ENCODE peak calls at places on chromosomes 12 and 14, in four cellular contexts. I is fibroblast of lung, D is lower lobe of right lung, X is Peyer's patch. H is an unnamed sample.

GRCh38 chr12:124211753-124212152 is 83.1 kb upstream of the RFLNA start:
- DNase-seq in I (no peak), D (no peak), X (no peak), H (no peak)

GRCh38 chr12:31647106-31647505 is 12.4 kb upstream of the ETFBKMT start:
- DNase-seq in I (no peak), D (no peak), X (no peak), H (no peak)

GRCh38 chr14:53042480-53042879 is 91.6 kb upstream of the FERMT2 start:
- DNase-seq in I (peak; percentile 63), D (no peak), X (no peak), H (no peak)

GRCh38 chr12:857611-858010 is 91.9 kb downstream of the RAD52 start:
- DNase-seq in I (peak; percentile 65), D (no peak), X (no peak), H (no peak)

GRCh38 chr14:69850086-69850735 is 29.0 kb upstream of the SMOC1 start:
- DNase-seq in I (no peak), D (no peak), X (no peak), H (no peak)

GRCh38 chr12:120287491-120287890 is 4.2 kb downstream of the RNU4-2 start:
- DNase-seq in I (no peak), D (no peak), X (no peak), H (no peak)

GRCh38 chr14:54894995-54895394 is 7.6 kb downstream of the GCH1 start:
- DNase-seq in I (no peak), D (no peak), X (no peak), H (no peak)

GRCh38 chr14:71237556-71237955 is 330.3 kb downstream of the PCNX1 start:
- DNase-seq in I (no peak), D (no peak), X (no peak), H (no peak)

GRCh38 chr12:42725839-42726238 is 136.3 kb upstream of the PRICKLE1 start:
- DNase-seq in I (peak; percentile 93), D (no peak), X (no peak), H (no peak)

GRCh38 chr14:101248840-101249675 is 312.2 kb upstream of the DIO3 start:
- DNase-seq in I (no peak), D (peak; percentile 34), X (no peak), H (peak; percentile 64)

GRCh38 chr12:3496964-3497363 is 6.0 kb downstream of the PRMT8 start:
- DNase-seq in I (no peak), D (no peak), X (no peak), H (no peak)

GRCh38 chr14:104360522-104360921 is 219.0 kb upstream of the C14orf180 start:
- DNase-seq in I (no peak), D (no peak), X (no peak), H (peak; percentile 28)

GRCh38 chr12:10361622-10362021 is 28.2 kb downstream of the KLRK1 start:
- DNase-seq in I (peak; percentile 72), D (no peak), X (no peak), H (no peak)

GRCh38 chr12:9649532-9649940 is 20.0 kb upstream of the CLEC2D start:
- DNase-seq in I (no peak), D (no peak), X (peak; percentile 58), H (no peak)

GRCh38 chr14:92513204-92513965 is at the start of gene RIN3:
- DNase-seq in I (peak; percentile 62), D (peak; percentile 80), X (peak; percentile 42), H (no peak)

GRCh38 chr12:114902665-114903393 is 218.9 kb upstream of the TBX3 start:
- DNase-seq in I (peak; percentile 84), D (no peak), X (no peak), H (no peak)

GRCh38 chr12:27821259-27821973 is 41.4 kb upstream of the MANSC4 start:
- DNase-seq in I (peak; percentile 86), D (no peak), X (peak; percentile 22), H (no peak)

GRCh38 chr14:67464856-67465255 is 23.7 kb downstream of the TMEM229B start:
- DNase-seq in I (no peak), D (no peak), X (no peak), H (no peak)

GRCh38 chr12:124904306-124905098 is 9.9 kb downstream of the UBC start:
- DNase-seq in I (peak; percentile 93), D (peak; percentile 87), X (no peak), H (peak; percentile 83)

GRCh38 chr14:56702515-56702914 is 107.8 kb downstream of the OTX2 start:
- DNase-seq in I (no peak), D (no peak), X (no peak), H (no peak)

GRCh38 chr12:123050331-123050809 is 69.9 kb downstream of the ARL6IP4 start:
- DNase-seq in I (no peak), D (no peak), X (no peak), H (no peak)

GRCh38 chr14:81589381-81590065 is 55.9 kb upstream of the SEL1L start:
- DNase-seq in I (no peak), D (no peak), X (no peak), H (no peak)

GRCh38 chr12:42588981-42589464 is 523 bp downstream of the PRICKLE1 start:
- DNase-seq in I (peak; percentile 48), D (no peak), X (no peak), H (no peak)

GRCh38 chr14:70754989-70755388 is 54.3 kb downstream of the MAP3K9 start:
- DNase-seq in I (no peak), D (peak; percentile 74), X (no peak), H (peak; percentile 97)

GRCh38 chr14:32728526-32728925 is 210.2 kb upstream of the NPAS3 start:
- DNase-seq in I (no peak), D (no peak), X (no peak), H (no peak)

GRCh38 chr12:60096727-60097126 is 500.9 kb downstream of the SLC16A7 start:
- DNase-seq in I (no peak), D (no peak), X (no peak), H (no peak)

GRCh38 chr14:99602054-99602787 is 1.8 kb downstream of the CCDC85C start:
- DNase-seq in I (no peak), D (peak; percentile 69), X (no peak), H (no peak)

GRCh38 chr14:21866479-21866878 is 192.9 kb upstream of the OR4E1 start:
- DNase-seq in I (no peak), D (no peak), X (no peak), H (no peak)

GRCh38 chr12:58888131-58888783 is 32.0 kb downstream of the LRIG3 start:
- DNase-seq in I (peak; percentile 80), D (no peak), X (no peak), H (no peak)

GRCh38 chr14:99475179-99475578 is 5.5 kb downstream of the SETD3 start:
- DNase-seq in I (peak; percentile 32), D (no peak), X (no peak), H (no peak)

GRCh38 chr12:2099595-2099994 is 46.8 kb downstream of the CACNA1C start:
- DNase-seq in I (no peak), D (no peak), X (no peak), H (no peak)

GRCh38 chr14:50812180-50812579 is 18.8 kb downstream of the NIN start:
- DNase-seq in I (no peak), D (no peak), X (no peak), H (no peak)
- H3K4me3 ChIP-seq in I (no peak overlapping the region), D (no peak overlapping the region), X (no peak overlapping the region), H (no peak overlapping the region)

GRCh38 chr12:25313591-25313990 is 62.9 kb upstream of the KRAS start:
- DNase-seq in I (no peak), D (no peak), X (no peak), H (no peak)
- H3K27ac ChIP-seq in I (no peak overlapping the region), D (no peak overlapping the region), X (no peak overlapping the region), H (no peak overlapping the region)

GRCh38 chr14:90383126-90383730 is 13.6 kb upstream of the CALM1 start:
- DNase-seq in I (peak; percentile 100), D (peak; percentile 100), X (peak; percentile 99), H (peak; percentile 100)
- TF ChIP-seq CTCF in I (peak; percentile 13), D (peak; percentile 21), X (peak; percentile 6), H (peak; percentile 22)

DNA sequence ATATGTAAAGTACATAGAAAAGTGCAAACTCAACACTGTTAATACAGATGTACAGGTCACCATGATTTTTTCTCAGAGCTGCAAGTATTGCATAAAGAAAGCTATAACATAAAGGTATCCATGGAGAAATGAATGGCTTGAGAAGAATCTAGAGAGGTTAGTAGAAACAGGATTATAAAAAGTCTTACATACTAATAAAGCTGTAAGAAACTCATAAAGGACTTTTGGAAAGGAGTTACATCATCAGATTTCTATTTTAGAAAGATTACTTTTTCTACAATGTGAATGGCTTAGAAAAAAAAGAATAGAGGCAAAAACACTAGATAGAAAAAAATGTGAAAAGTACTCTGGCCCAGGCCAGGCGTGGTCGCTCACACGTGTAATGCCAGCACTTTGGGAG is 46.3 kb downstream of the R3HDM2 start:
- DNase-seq in I (no peak), D (no peak), X (no peak), H (no peak)
- H3K4me3 ChIP-seq in I (no peak overlapping the region), D (no peak overlapping the region), X (no peak overlapping the region), H (no peak overlapping the region)

DNA sequence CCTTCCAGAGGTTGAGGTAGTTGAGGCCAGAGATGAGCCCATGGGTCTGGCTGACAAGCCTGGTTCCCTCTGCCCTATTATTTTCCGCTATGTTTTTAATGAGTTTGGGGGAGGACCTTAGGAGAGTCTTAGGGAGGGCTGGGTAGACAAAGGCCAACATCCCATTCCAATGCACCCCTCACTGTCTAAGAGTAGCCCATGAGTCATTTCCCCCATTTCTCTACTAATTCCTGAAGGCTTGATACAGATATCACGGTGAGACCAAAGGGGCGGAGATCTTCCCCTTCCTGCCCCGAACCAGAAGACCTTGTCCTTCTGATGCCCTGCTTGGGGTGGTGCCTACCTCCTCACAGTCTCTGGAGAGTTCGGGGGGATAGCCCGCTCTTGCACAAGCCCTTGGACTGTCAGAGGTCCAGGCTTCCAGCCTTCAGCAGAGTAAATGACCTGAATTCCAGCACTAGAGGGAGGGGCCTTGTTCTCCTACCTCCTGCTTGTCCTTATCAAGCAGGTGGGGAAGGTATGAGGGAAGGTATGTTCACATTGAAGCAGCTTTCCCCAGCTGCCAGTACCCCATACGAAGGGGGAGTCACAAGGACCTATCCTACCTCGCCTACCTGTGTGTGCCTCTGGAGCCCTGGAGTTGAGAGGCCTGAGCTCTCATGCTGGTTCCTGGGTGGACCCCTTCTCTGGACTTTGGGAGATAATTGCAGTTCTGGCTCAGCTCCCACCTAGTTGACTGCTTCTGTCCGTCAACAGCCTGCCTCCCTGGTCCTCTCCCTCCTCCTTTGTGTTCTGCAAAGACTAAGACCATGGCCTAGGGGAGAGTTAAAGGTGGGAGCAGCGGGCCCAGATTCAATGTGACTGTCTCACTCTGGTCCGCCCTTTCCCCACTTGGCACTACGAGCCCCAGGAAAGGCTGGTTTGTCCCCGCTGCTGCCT is 3.7 kb downstream of the PSMB11 start:
- DNase-seq in I (no peak), D (no peak), X (no peak), H (no peak)
- H3K27ac ChIP-seq in I (no peak overlapping the region), D (peak overlapping the region; percentile 28), X (no peak overlapping the region), H (no peak overlapping the region)

GRCh38 chr12:53325539-53326061 is 4.2 kb upstream of the AAAS start:
- DNase-seq in I (no peak), D (peak; percentile 65), X (peak; percentile 34), H (no peak)

GRCh38 chr12:53326460-53327185 is 5.2 kb upstream of the AAAS start:
- DNase-seq in I (no peak), D (no peak), X (no peak), H (no peak)

GRCh38 chr12:53327435-53328042 is 6.1 kb upstream of the AAAS start:
- DNase-seq in I (peak; percentile 22), D (no peak), X (no peak), H (no peak)

GRCh38 chr12:53324779-53325538 is 3.5 kb upstream of the AAAS start:
- DNase-seq in I (peak; percentile 93), D (peak; percentile 95), X (peak; percentile 89), H (peak; percentile 90)

DNA sequence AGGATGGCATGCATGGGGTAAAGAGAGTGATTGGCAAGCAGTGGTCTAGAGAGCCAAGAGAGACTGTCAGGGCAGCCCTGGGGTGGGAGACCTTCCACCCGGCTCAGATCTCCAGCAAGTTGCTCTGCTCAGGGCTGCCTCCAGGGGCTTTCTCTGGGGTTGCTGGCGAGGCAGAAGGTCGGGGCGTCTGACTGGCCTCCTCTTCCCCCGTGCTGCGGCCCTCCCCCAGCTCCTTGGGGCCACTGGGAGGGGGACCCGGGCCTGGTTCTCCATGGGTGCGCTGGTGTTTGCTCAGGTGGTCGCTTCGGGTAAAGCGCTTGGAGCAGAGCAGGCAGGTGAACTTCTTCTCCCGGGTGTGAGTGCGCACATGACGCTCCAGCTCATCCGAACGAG is 6.6 kb upstream of the AAAS start:
- DNase-seq in I (no peak), D (no peak), X (no peak), H (no peak)
- TF ChIP-seq CTCF in I (no peak), D (no peak), X (no peak), H (no peak)

H was measured in RWPE2.